ENCODE peak calls at places on chromosome 1, in six cellular contexts. One of them, this sample, is unnamed.

GRCh38 chr1:87134061-87134460 is 194.6 kb upstream of the LMO4 start:
- DNase-seq in HepG2: no peak
- DNase-seq in SK-N-SH: no peak
- DNase-seq in K562: no peak
- DNase-seq in A549: no peak
- DNase-seq in GM23338: no peak
- DNase-seq in this sample: no peak

GRCh38 chr1:243325305-243325890 is 69.6 kb downstream of the SDCCAG8 start:
- DNase-seq in GM23338: peak
- DNase-seq in HepG2: peak
- DNase-seq in A549: peak
- DNase-seq in SK-N-SH: peak
- DNase-seq in K562: peak
- DNase-seq in this sample: peak

GRCh38 chr1:97254731-97255463 is 533.3 kb downstream of the PTBP2 start:
- DNase-seq in HepG2: no peak
- DNase-seq in GM23338: no peak
- DNase-seq in A549: no peak
- DNase-seq in K562: no peak
- DNase-seq in SK-N-SH: no peak
- DNase-seq in this sample: no peak

GRCh38 chr1:244435562-244436205 is 16.0 kb downstream of the ADSS2 start:
- DNase-seq in K562: no peak
- DNase-seq in GM23338: no peak
- DNase-seq in A549: no peak
- DNase-seq in HepG2: peak
- DNase-seq in SK-N-SH: no peak
- DNase-seq in this sample: no peak

GRCh38 chr1:24775901-24776300 is 30.7 kb downstream of the CLIC4 start:
- DNase-seq in K562: no peak
- DNase-seq in A549: no peak
- DNase-seq in GM23338: no peak
- DNase-seq in SK-N-SH: no peak
- DNase-seq in HepG2: no peak
- DNase-seq in this sample: no peak

GRCh38 chr1:221279146-221279545 is 399.9 kb downstream of the HLX start:
- DNase-seq in GM23338: no peak
- DNase-seq in HepG2: no peak
- DNase-seq in SK-N-SH: no peak
- DNase-seq in K562: no peak
- DNase-seq in A549: no peak
- DNase-seq in this sample: no peak

GRCh38 chr1:119286587-119287181 is 81.9 kb upstream of the HAO2 start:
- DNase-seq in HepG2: peak
- DNase-seq in A549: peak
- DNase-seq in K562: peak
- DNase-seq in GM23338: peak
- DNase-seq in SK-N-SH: peak
- DNase-seq in this sample: no peak

GRCh38 chr1:205709059-205709398 is 28.7 kb upstream of the SLC45A3 start:
- DNase-seq in GM23338: no peak
- DNase-seq in SK-N-SH: no peak
- DNase-seq in K562: no peak
- DNase-seq in A549: no peak
- DNase-seq in HepG2: peak
- DNase-seq in this sample: no peak

GRCh38 chr1:221274373-221274772 is 395.1 kb downstream of the HLX start:
- DNase-seq in SK-N-SH: no peak
- DNase-seq in GM23338: peak
- DNase-seq in HepG2: no peak
- DNase-seq in A549: no peak
- DNase-seq in K562: no peak
- DNase-seq in this sample: no peak

GRCh38 chr1:71462247-71462646 is 381.4 kb upstream of the ZRANB2 start:
- DNase-seq in A549: no peak
- DNase-seq in HepG2: no peak
- DNase-seq in SK-N-SH: no peak
- DNase-seq in GM23338: peak
- DNase-seq in K562: no peak
- DNase-seq in this sample: no peak

GRCh38 chr1:119787776-119788175 is 19.1 kb upstream of the HMGCS2 start:
- DNase-seq in HepG2: no peak
- DNase-seq in GM23338: no peak
- DNase-seq in A549: no peak
- DNase-seq in SK-N-SH: no peak
- DNase-seq in K562: no peak
- DNase-seq in this sample: no peak

GRCh38 chr1:206415913-206416312 is 54.4 kb upstream of the IKBKE start:
- DNase-seq in HepG2: no peak
- DNase-seq in GM23338: no peak
- DNase-seq in A549: no peak
- DNase-seq in K562: no peak
- DNase-seq in SK-N-SH: no peak
- DNase-seq in this sample: no peak

GRCh38 chr1:151993084-151993733 is 450 bp downstream of the S100A10 start:
- DNase-seq in A549: no peak
- DNase-seq in HepG2: no peak
- DNase-seq in K562: no peak
- DNase-seq in GM23338: peak
- DNase-seq in SK-N-SH: no peak
- DNase-seq in this sample: no peak

GRCh38 chr1:12057382-12057781 is 5.7 kb upstream of the TNFRSF8 start:
- DNase-seq in A549: no peak
- DNase-seq in K562: no peak
- DNase-seq in HepG2: no peak
- DNase-seq in GM23338: no peak
- DNase-seq in SK-N-SH: no peak
- DNase-seq in this sample: no peak

GRCh38 chr1:150567341-150567716 is 12.1 kb downstream of the MCL1 start:
- DNase-seq in HepG2: no peak
- DNase-seq in A549: no peak
- DNase-seq in SK-N-SH: no peak
- DNase-seq in K562: peak
- DNase-seq in GM23338: no peak
- DNase-seq in this sample: no peak

GRCh38 chr1:54721719-54722118 is 6.1 kb downstream of the TTC4 start:
- DNase-seq in HepG2: no peak
- DNase-seq in K562: no peak
- DNase-seq in SK-N-SH: no peak
- DNase-seq in A549: no peak
- DNase-seq in GM23338: no peak
- DNase-seq in this sample: no peak

GRCh38 chr1:119347858-119348257 is 20.7 kb upstream of the HAO2 start:
- DNase-seq in GM23338: peak
- DNase-seq in A549: no peak
- DNase-seq in HepG2: no peak
- DNase-seq in SK-N-SH: no peak
- DNase-seq in K562: no peak
- DNase-seq in this sample: no peak

GRCh38 chr1:185300152-185300551 is 16.9 kb downstream of the IVNS1ABP start:
- DNase-seq in K562: no peak
- DNase-seq in A549: no peak
- DNase-seq in SK-N-SH: no peak
- DNase-seq in GM23338: no peak
- DNase-seq in HepG2: no peak
- DNase-seq in this sample: no peak

GRCh38 chr1:25821112-25821476 is 1.3 kb downstream of the MTFR1L start:
- DNase-seq in K562: no peak
- DNase-seq in A549: no peak
- DNase-seq in HepG2: no peak
- DNase-seq in SK-N-SH: no peak
- DNase-seq in GM23338: no peak
- DNase-seq in this sample: no peak

GRCh38 chr1:204384636-204385354 is 25.1 kb upstream of the PLEKHA6 start:
- DNase-seq in GM23338: no peak
- DNase-seq in SK-N-SH: peak
- DNase-seq in HepG2: no peak
- DNase-seq in A549: no peak
- DNase-seq in K562: no peak
- DNase-seq in this sample: no peak

GRCh38 chr1:11842154-11843041 is 5.2 kb downstream of the NPPA start:
- DNase-seq in SK-N-SH: peak
- DNase-seq in HepG2: peak
- DNase-seq in GM23338: no peak
- DNase-seq in K562: peak
- DNase-seq in A549: no peak
- DNase-seq in this sample: no peak

GRCh38 chr1:93963585-93963984 is 54.4 kb upstream of the GCLM start:
- DNase-seq in GM23338: no peak
- DNase-seq in A549: peak
- DNase-seq in K562: no peak
- DNase-seq in HepG2: peak
- DNase-seq in SK-N-SH: no peak
- DNase-seq in this sample: no peak

GRCh38 chr1:118154220-118154619 is 30.8 kb downstream of the SPAG17 start:
- DNase-seq in GM23338: no peak
- DNase-seq in HepG2: no peak
- DNase-seq in SK-N-SH: no peak
- DNase-seq in K562: no peak
- DNase-seq in A549: no peak
- DNase-seq in this sample: no peak

GRCh38 chr1:244876228-244876910 is 12.0 kb upstream of the HNRNPU start:
- DNase-seq in K562: no peak
- DNase-seq in A549: no peak
- DNase-seq in HepG2: no peak
- DNase-seq in SK-N-SH: no peak
- DNase-seq in GM23338: no peak
- DNase-seq in this sample: no peak

GRCh38 chr1:203278087-203278884 is 27.0 kb upstream of the BTG2 start:
- DNase-seq in K562: no peak
- DNase-seq in HepG2: no peak
- DNase-seq in SK-N-SH: peak
- DNase-seq in A549: no peak
- DNase-seq in GM23338: peak
- DNase-seq in this sample: no peak

DNA sequence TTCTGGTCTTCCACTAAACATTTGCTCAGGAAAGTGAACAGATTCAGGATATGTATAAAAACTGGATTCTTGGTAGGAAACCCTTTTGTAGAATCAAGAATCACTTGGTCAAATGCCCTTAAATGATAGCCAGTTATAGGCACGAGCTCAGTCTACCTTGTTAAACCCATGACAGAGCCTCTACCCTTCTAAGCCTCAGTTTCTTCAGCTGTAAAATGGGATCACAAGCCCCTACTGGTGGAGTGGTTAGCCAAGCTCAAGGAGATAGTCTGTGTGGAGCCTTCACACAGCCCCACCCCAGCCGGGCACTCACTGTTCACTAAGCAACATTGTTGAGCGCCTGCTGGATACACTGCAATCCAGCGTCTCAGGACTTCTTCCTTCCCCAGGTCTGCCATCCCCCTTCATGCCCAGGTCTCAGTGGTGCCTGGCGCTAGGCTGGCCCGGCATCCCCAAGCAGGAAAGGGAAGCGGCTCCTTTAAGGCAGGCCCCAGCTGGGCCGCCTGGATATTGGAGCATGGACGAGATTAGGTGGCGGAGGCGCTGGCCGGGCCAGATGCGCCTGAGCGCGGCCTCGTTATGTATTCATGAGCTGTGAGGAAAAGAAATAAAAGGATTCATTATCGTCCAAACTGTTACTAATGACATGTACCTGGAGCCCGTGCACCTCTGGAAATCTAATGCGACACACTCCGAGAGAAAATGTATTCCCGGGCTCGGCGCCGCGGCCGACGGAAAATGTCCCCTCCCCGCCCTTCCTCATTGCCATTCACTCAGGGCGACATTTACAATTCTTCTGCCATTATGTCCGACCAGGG is 75.5 kb downstream of the TAS1R2 start:
- DNase-seq in A549: no peak
- DNase-seq in SK-N-SH: no peak
- DNase-seq in K562: no peak
- DNase-seq in GM23338: peak
- DNase-seq in HepG2: no peak
- DNase-seq in this sample: no peak
- H3K4me3 ChIP-seq in A549: no peak
- H3K4me3 ChIP-seq in SK-N-SH: no peak
- H3K4me3 ChIP-seq in K562: no peak
- H3K4me3 ChIP-seq in GM23338: peak
- H3K4me3 ChIP-seq in HepG2: no peak
- H3K4me3 ChIP-seq in this sample: no peak

GRCh38 chr1:92096317-92096716 is 16.2 kb downstream of the BTBD8 start:
- DNase-seq in GM23338: no peak
- DNase-seq in SK-N-SH: no peak
- DNase-seq in HepG2: no peak
- DNase-seq in K562: no peak
- DNase-seq in A549: no peak
- DNase-seq in this sample: no peak
- TF ChIP-seq REST in GM23338: no peak
- TF ChIP-seq REST in SK-N-SH: no peak
- TF ChIP-seq REST in HepG2: no peak
- TF ChIP-seq REST in K562: no peak
- TF ChIP-seq REST in A549: no peak
- TF ChIP-seq REST in this sample: no peak

GRCh38 chr1:166488327-166488726 is 321.5 kb upstream of the FAM78B start:
- DNase-seq in A549: no peak
- DNase-seq in GM23338: no peak
- DNase-seq in SK-N-SH: no peak
- DNase-seq in K562: no peak
- DNase-seq in HepG2: no peak
- DNase-seq in this sample: no peak

GRCh38 chr1:166490437-166490784 is 323.6 kb upstream of the FAM78B start:
- DNase-seq in GM23338: no peak
- DNase-seq in A549: no peak
- DNase-seq in HepG2: no peak
- DNase-seq in SK-N-SH: no peak
- DNase-seq in K562: no peak
- DNase-seq in this sample: no peak

GRCh38 chr1:166485620-166486019 is 318.8 kb upstream of the FAM78B start:
- DNase-seq in K562: no peak
- DNase-seq in GM23338: no peak
- DNase-seq in A549: no peak
- DNase-seq in SK-N-SH: no peak
- DNase-seq in HepG2: no peak
- DNase-seq in this sample: no peak

GRCh38 chr1:166489670-166490436 is 323.1 kb upstream of the FAM78B start:
- DNase-seq in K562: peak
- DNase-seq in HepG2: peak
- DNase-seq in A549: no peak
- DNase-seq in SK-N-SH: no peak
- DNase-seq in GM23338: no peak
- DNase-seq in this sample: peak

GRCh38 chr1:166489356-166489669 is 322.5 kb upstream of the FAM78B start:
- DNase-seq in A549: no peak
- DNase-seq in K562: no peak
- DNase-seq in HepG2: no peak
- DNase-seq in GM23338: no peak
- DNase-seq in SK-N-SH: no peak
- DNase-seq in this sample: no peak
- H3K4me3 ChIP-seq in A549: peak
- H3K4me3 ChIP-seq in K562: peak
- H3K4me3 ChIP-seq in HepG2: peak
- H3K4me3 ChIP-seq in GM23338: no peak
- H3K4me3 ChIP-seq in SK-N-SH: no peak
- H3K4me3 ChIP-seq in this sample: peak

DNA sequence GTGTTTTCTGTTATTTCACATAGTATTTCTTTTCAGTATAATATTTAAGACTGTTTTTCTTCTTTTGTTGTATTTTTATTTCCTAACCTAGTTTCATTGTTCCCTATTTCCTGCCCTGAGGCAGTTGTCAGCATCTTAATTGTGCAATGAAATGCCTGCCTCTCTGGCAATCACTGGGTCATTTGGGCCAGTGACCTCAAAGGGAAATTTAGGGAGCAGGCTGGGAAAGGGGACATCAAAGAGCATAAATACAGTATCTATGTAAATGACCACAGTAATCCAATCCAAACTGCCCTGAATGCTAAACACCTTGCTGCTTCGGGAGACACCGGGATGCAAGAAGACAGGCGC is 147.8 kb downstream of the TLR5 start:
- DNase-seq in GM23338: peak
- DNase-seq in HepG2: no peak
- DNase-seq in A549: no peak
- DNase-seq in K562: no peak
- DNase-seq in SK-N-SH: no peak
- DNase-seq in this sample: no peak
- TF ChIP-seq REST in GM23338: no peak
- TF ChIP-seq REST in HepG2: no peak
- TF ChIP-seq REST in A549: no peak
- TF ChIP-seq REST in K562: no peak
- TF ChIP-seq REST in SK-N-SH: no peak
- TF ChIP-seq REST in this sample: no peak